ENCODE peak calls at places on chromosome 2, in five cellular contexts. N is activated B cell treated with CpG ODN at 0.5 μM for 24 hours; P is left cardiac atrium; O is stimulated activated naive CD8-positive, alpha-beta T cell treated with anti-CD3 and anti-CD28 coated beads, Interleukin-15, amount 100 ng/mL, for 72 hours; Z is SK-N-SH treated with all-trans-retinoic acid at 6 μM for 48 hours. M is an unnamed sample.

GRCh38 chr2:148814143-148814852 is 60.7 kb upstream of the KIF5C start:
- ATAC-seq in N (no peak), P (peak), O (no peak), Z (peak), M (peak)

GRCh38 chr2:10552220-10552870 is 104.2 kb upstream of the ODC1 start:
- ATAC-seq in N (no peak), P (no peak), O (no peak), Z (no peak), M (no peak)

GRCh38 chr2:9820020-9820973 is 23.0 kb upstream of the TAF1B start:
- ATAC-seq in N (no peak), P (no peak), O (no peak), Z (no peak), M (no peak)

GRCh38 chr2:233011268-233012190 is 1.5 kb downstream of the NGEF start:
- ATAC-seq in N (no peak), P (no peak), O (no peak), Z (no peak), M (peak)

GRCh38 chr2:215528555-215528954 is 92.7 kb upstream of the FN1 start:
- ATAC-seq in N (no peak), P (peak), O (no peak), Z (peak), M (no peak)

GRCh38 chr2:233141888-233142287 is 81.7 kb downstream of the INPP5D start:
- ATAC-seq in N (no peak), P (no peak), O (peak), Z (no peak), M (no peak)

GRCh38 chr2:216348909-216349308 is 23.4 kb downstream of the MARCHF4 start:
- ATAC-seq in N (no peak), P (no peak), O (peak), Z (peak), M (no peak)

GRCh38 chr2:119431976-119432881 is 575 bp downstream of the TMEM37 start:
- ATAC-seq in N (no peak), P (peak), O (no peak), Z (peak), M (no peak)